ENCODE peak calls at places on chromosomes 4 and X, in four cellular contexts. H, Y, C and L are unnamed samples.

GRCh38 chrX:108131471-108131870 is 39.9 kb downstream of the ATG4A start:
- DNase-seq in H (peak), Y (no peak), C (no peak), L (no peak)

GRCh38 chr4:26320159-26320452 is 708 bp upstream of the RBPJ start:
- DNase-seq in Y (no peak), C (no peak), H (no peak), L (peak)

GRCh38 chr4:41006141-41006540 is 208.2 kb downstream of the APBB2 start:
- DNase-seq in C (no peak), H (no peak), Y (no peak), L (no peak)

GRCh38 chr4:168797738-168798375 is 212.2 kb downstream of the CBR4 start:
- DNase-seq in C (no peak), Y (no peak), H (no peak), L (no peak)

GRCh38 chr4:84535901-84536300 is 36.8 kb upstream of the NKX6-1 start:
- DNase-seq in H (no peak), Y (no peak), C (no peak), L (no peak)

GRCh38 chr4:83356899-83357661 is 22.4 kb upstream of the HPSE start:
- DNase-seq in Y (peak), C (no peak), H (peak), L (peak)

GRCh38 chrX:73239242-73239641 is 24.6 kb upstream of the NAP1L2 start:
- DNase-seq in Y (no peak), H (no peak), C (no peak), L (no peak)

GRCh38 chr4:87033902-87034301 is 99.1 kb downstream of the AFF1 start:
- DNase-seq in H (no peak), C (no peak), Y (no peak), L (no peak)

GRCh38 chrX:149962859-149963757 is 24.8 kb upstream of the EOLA2 start:
- DNase-seq in Y (peak), C (peak), H (peak), L (peak)

GRCh38 chrX:17689971-17690409 is 47.3 kb upstream of the SCML1 start:
- DNase-seq in C (peak), H (peak), Y (peak), L (peak)

GRCh38 chr4:125283702-125284279 is 31.0 kb upstream of the FAT4 start:
- DNase-seq in H (peak), C (no peak), Y (peak), L (peak)

GRCh38 chr4:98113005-98113404 is 30.3 kb downstream of the STPG2 start:
- DNase-seq in C (no peak), Y (peak), H (peak), L (peak)

GRCh38 chrX:136850441-136851175 is 29.9 kb downstream of the RBMX start:
- DNase-seq in C (no peak), H (no peak), Y (no peak), L (no peak)

GRCh38 chr4:83810428-83810827 is 274.5 kb downstream of the GPAT3 start:
- DNase-seq in Y (no peak), C (no peak), H (peak), L (no peak)

GRCh38 chr4:113764720-113765264 is 3.3 kb upstream of the CAMK2D start:
- DNase-seq in Y (no peak), C (no peak), H (no peak), L (no peak)

GRCh38 chr4:119664168-119664907 is 35.7 kb upstream of the PDE5A start:
- DNase-seq in Y (no peak), H (no peak), C (no peak), L (peak)

GRCh38 chr4:55169352-55169959 is 44.1 kb upstream of the KDR start:
- DNase-seq in Y (no peak), C (no peak), H (no peak), L (no peak)

GRCh38 chr4:152785639-152786517 is 6.1 kb downstream of the ARFIP1 start:
- DNase-seq in H (no peak), Y (no peak), C (no peak), L (no peak)

GRCh38 chrX:154531626-154532025 is 15.0 kb downstream of the G6PD start:
- DNase-seq in C (no peak), H (peak), Y (no peak), L (no peak)

GRCh38 chr4:107467461-107467860 is 252.6 kb downstream of the PAPSS1 start:
- DNase-seq in H (no peak), Y (no peak), C (no peak), L (no peak)

GRCh38 chr4:152806492-152807125 is 26.9 kb downstream of the ARFIP1 start:
- DNase-seq in H (no peak), Y (no peak), C (no peak), L (no peak)

GRCh38 chrX:153969904-153970397 is 1.7 kb downstream of the HCFC1 start:
- DNase-seq in H (peak), C (no peak), Y (peak), L (no peak)

GRCh38 chr4:165118256-165118909 is 5.7 kb upstream of the TMEM192 start:
- DNase-seq in C (no peak), Y (no peak), H (no peak), L (peak)

GRCh38 chrX:8341814-8342590 is 122.6 kb upstream of the VCX3B start:
- DNase-seq in Y (peak), C (no peak), H (peak), L (no peak)

GRCh38 chrX:17860179-17860780 is 818 bp downstream of the RAI2 start:
- DNase-seq in H (no peak), Y (no peak), C (no peak), L (no peak)

GRCh38 chr4:91502365-91502764 is 801.4 kb upstream of the GRID2 start:
- DNase-seq in H (peak), C (no peak), Y (no peak), L (peak)

GRCh38 chrX:118420462-118420861 is 74.6 kb downstream of the WDR44 start:
- DNase-seq in C (no peak), Y (peak), H (peak), L (peak)

GRCh38 chr4:140666889-140667614 is 89.1 kb downstream of the TBC1D9 start:
- DNase-seq in Y (no peak), C (no peak), H (no peak), L (peak)

GRCh38 chrX:54045563-54046228 is 1.4 kb upstream of the PHF8 start:
- DNase-seq in C (no peak), H (no peak), Y (no peak), L (peak)

GRCh38 chr4:27775156-27775555 is 914.5 kb downstream of the STIM2 start:
- DNase-seq in C (no peak), H (no peak), Y (no peak), L (no peak)

GRCh38 chrX:43939187-43939926 is 33.8 kb downstream of the NDP start:
- DNase-seq in H (peak), Y (no peak), C (no peak), L (no peak)

GRCh38 chr4:63620271-63620670 is 789.0 kb downstream of the TECRL start:
- DNase-seq in H (no peak), C (no peak), Y (no peak), L (no peak)

GRCh38 chr4:162075691-162076090 is 88.1 kb downstream of the FSTL5 start:
- DNase-seq in C (no peak), H (no peak), Y (peak), L (no peak)

GRCh38 chr4:159925770-159926169 is 822.9 kb downstream of the RAPGEF2 start:
- DNase-seq in C (no peak), Y (no peak), H (no peak), L (no peak)

GRCh38 chr4:72911316-72911715 is 158.2 kb downstream of the COX18 start:
- DNase-seq in Y (no peak), C (no peak), H (no peak), L (no peak)

DNA sequence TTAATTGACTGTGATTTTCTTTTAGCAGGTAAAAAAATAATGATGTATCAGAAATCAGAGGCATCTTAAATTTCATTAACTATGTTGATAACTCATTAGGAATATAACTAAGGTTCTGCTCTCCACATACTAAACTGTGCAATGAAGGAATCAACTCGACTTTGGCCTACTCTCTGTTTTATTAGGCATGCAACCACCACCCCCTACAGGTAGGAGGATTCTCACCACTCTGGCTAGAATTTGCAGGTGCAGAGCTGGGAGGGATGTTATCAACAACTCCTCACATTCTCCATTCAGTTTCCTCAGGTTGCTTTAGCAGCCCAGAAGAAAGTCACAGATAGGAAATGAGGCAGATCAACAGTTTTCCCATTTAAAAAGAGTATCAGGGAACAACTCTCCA is 160.1 kb downstream of the COX18 start:
- DNase-seq in Y (peak), H (no peak), C (no peak), L (no peak)
- TF ChIP-seq CTCF in Y (peak), H (peak), C (no peak), L (peak)

GRCh38 chr4:2062168-2062807 is 3.2 kb downstream of the NAT8L start:
- DNase-seq in C (no peak), H (no peak), Y (no peak), L (no peak)
- H3K4me3 ChIP-seq in C (no peak), H (no peak), Y (no peak), L (no peak)

DNA sequence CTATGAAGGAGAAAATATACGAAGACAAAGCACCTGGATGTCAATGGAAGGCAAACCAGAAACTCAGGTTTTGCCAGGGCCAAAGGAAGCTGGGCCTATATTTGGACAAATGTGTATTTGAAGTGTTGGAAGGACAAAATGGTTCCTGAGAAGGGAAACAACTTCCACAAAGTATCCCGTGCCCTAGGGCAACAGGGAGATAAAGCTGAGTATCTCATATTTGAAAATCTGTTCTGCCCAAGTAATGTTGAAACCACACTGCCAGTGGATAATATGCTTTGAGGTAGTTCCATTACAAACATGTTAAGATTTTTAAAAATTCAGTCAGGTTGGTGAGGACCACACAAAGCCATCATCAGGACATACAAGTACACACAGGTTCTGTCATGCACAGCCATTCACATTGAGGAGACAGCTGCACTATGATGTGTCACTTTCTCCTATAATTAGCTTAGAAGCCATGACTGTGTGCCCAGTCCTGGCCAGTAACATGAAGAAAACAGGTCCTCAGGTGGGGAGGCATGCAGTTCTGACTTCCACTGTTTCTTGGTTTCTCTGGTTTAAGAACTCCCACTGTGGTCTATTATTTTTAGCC is 116.4 kb downstream of the PWWP3B start:
- DNase-seq in Y (peak), C (no peak), H (no peak), L (no peak)
- TF ChIP-seq CTCF in Y (no peak), C (no peak), H (no peak), L (no peak)

GRCh38 chrX:65406532-65406931 is 128.1 kb downstream of the LAS1L start:
- DNase-seq in C (no peak), H (no peak), Y (no peak), L (peak)

DNA sequence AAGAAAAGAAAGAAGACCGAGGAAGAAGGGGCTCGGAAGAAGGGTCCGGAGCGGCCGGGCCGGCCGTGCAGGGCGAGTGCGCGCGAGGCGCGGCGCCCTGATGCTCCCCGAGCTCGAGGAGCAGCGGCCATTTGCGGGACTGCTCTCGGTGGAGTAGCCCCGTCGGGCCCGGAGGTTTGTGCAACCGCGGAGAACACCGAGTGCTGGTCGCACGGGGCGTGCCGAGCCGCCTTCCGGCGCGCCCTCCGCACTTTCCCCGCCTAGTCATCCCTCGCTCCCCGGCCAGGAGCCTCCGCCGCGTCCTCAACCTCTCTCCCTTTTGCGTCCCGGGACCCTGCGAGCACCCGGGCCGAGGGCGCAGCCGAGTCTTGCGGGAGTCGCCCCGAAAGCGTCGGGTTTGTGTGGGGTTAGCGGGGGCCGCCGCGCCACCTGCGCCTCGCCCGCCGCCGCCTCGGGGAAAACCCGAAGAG is 127.4 kb downstream of the LAS1L start:
- DNase-seq in H (no peak), C (no peak), Y (peak), L (no peak)
- H3K4me3 ChIP-seq in H (no peak), C (peak), Y (no peak), L (no peak)

GRCh38 chr4:66693694-66694093 is 851.6 kb downstream of the CENPC start:
- DNase-seq in C (no peak), H (no peak), Y (no peak), L (no peak)

GRCh38 chr4:66691101-66691500 is 854.2 kb downstream of the CENPC start:
- DNase-seq in Y (no peak), C (no peak), H (no peak), L (no peak)

GRCh38 chr4:66687393-66687971 is 857.8 kb downstream of the CENPC start:
- DNase-seq in H (no peak), C (no peak), Y (no peak), L (no peak)

DNA sequence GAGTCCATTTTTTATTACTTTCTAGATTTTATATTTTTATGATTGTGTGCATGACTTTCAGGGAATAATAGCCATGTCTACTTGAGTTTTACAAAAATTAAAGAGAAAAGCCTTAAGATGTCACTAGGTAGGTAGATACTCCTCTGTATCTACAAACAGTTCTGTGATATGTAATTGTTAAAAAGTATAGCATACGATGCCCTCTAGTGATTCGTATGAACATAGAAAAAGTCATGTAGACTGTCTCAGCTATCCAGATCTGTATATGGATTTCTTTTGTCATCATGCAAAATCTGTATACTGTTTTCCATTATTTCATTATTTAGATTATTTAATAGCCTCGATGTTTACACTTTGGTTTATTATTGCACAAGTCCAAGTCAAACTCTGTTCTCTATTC is 856.6 kb downstream of the CENPC start:
- DNase-seq in H (peak), C (no peak), Y (peak), L (no peak)
- TF ChIP-seq CTCF in H (peak), C (no peak), Y (peak), L (no peak)

DNA sequence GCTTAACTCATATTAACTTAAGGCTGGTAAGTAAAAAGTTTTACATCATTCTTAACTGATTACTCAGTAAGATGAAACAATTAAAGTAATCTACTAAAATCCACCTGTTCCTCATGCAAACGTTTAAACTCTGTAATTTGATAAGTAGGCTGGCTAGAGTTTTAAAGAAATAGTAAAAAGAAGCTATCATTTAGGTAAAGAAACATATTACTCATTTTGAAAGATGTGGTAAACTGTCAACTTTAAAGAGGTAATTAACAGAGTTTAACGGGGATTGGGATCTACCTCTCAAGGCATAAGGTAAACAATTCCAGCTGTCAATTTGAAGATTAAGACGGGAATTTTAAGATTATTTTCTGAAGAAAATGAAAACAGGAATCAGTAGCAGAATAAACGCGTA is 9.8 kb downstream of the GNPDA2 start:
- DNase-seq in C (no peak), Y (no peak), H (no peak), L (no peak)
- H3K4me3 ChIP-seq in C (no peak), Y (no peak), H (no peak), L (no peak)